ENCODE peak calls at places on chromosomes 1 and 21, in six cellular contexts. W is neuronal stem cell, C is H1, J is H9, S is mesenchymal stem cell, I is mesendoderm. E is an unnamed sample.

GRCh38 chr1:205739348-205740160 is 10.4 kb downstream of the NUCKS1 start:
- DNase-seq in C (no peak), S (peak; percentile 93), I (no peak), J (no peak), W (no peak), E (peak; percentile 94)

GRCh38 chr21:45209685-45210284 is 77.9 kb downstream of the POFUT2 start:
- DNase-seq in W (no peak), S (no peak), C (no peak), J (no peak), I (no peak), E (no peak)

GRCh38 chr1:69932760-69933159 is 272.6 kb downstream of the LRRC40 start:
- DNase-seq in W (no peak), I (peak; percentile 33), S (no peak), J (no peak), C (no peak), E (no peak)

GRCh38 chr1:176880954-176881595 is 283.4 kb downstream of the ASTN1 start:
- DNase-seq in S (peak; percentile 68), C (peak; percentile 64), J (peak; percentile 81), I (peak; percentile 88), W (peak; percentile 85), E (peak; percentile 62)

GRCh38 chr1:236063919-236064673 is 794 bp downstream of the NID1 start:
- DNase-seq in W (peak; percentile 46), C (no peak), J (peak; percentile 47), I (peak; percentile 56), S (peak; percentile 85), E (peak; percentile 63)

GRCh38 chr1:147292635-147293251 is 50.3 kb downstream of the CHD1L start:
- DNase-seq in J (no peak), W (no peak), S (peak; percentile 98), C (no peak), I (no peak), E (peak; percentile 99)

GRCh38 chr21:37082856-37083611 is 10.0 kb downstream of the TTC3 start:
- DNase-seq in C (no peak), W (no peak), I (no peak), S (no peak), J (no peak), E (no peak)

GRCh38 chr1:36849956-36850355 is 184.4 kb downstream of the GRIK3 start:
- DNase-seq in C (no peak), W (no peak), S (no peak), J (no peak), I (no peak), E (no peak)

GRCh38 chr1:226977288-226977972 is 37.3 kb downstream of the COQ8A start:
- DNase-seq in W (no peak), C (no peak), J (no peak), I (no peak), S (no peak), E (no peak)

GRCh38 chr1:154429841-154430611 is 24.9 kb downstream of the IL6R start:
- DNase-seq in S (no peak), J (no peak), C (no peak), I (no peak), W (no peak), E (no peak)

GRCh38 chr1:191690931-191691330 is 467.3 kb upstream of the RGS18 start:
- DNase-seq in J (no peak), I (no peak), S (no peak), W (no peak), C (no peak), E (no peak)

GRCh38 chr1:234605983-234606730 is 3.8 kb downstream of the IRF2BP2 start:
- DNase-seq in W (no peak), J (no peak), S (peak; percentile 58), I (no peak), C (no peak), E (peak; percentile 62)

GRCh38 chr1:184555665-184556641 is 169.1 kb downstream of the C1orf21 start:
- DNase-seq in C (no peak), W (no peak), J (no peak), I (no peak), S (no peak), E (no peak)

GRCh38 chr1:43994071-43994470 is 2.7 kb downstream of the CCDC24 start:
- DNase-seq in C (no peak), J (no peak), W (no peak), S (no peak), I (no peak), E (no peak)

GRCh38 chr1:194366705-194367104 is 1180.3 kb upstream of the B3GALT2 start:
- DNase-seq in W (no peak), S (no peak), J (no peak), C (no peak), I (no peak), E (peak; percentile 60)

GRCh38 chr1:68379085-68379478 is 70.7 kb downstream of the RPE65 start:
- DNase-seq in W (no peak), S (peak; percentile 28), J (no peak), I (no peak), C (no peak), E (no peak)

GRCh38 chr21:31870472-31870871 is 2.3 kb upstream of the HUNK start:
- DNase-seq in W (no peak), J (no peak), C (no peak), I (no peak), S (no peak), E (no peak)

GRCh38 chr1:247175458-247175857 is 3.6 kb upstream of the ZNF124 start:
- DNase-seq in J (no peak), I (no peak), S (no peak), W (no peak), C (no peak), E (no peak)

GRCh38 chr1:206575894-206576737 is 36.1 kb downstream of the EIF2D start:
- DNase-seq in S (no peak), J (no peak), C (no peak), W (no peak), I (no peak), E (no peak)

GRCh38 chr1:43983253-43983904 is 4.4 kb downstream of the B4GALT2 start:
- DNase-seq in I (no peak), S (no peak), C (no peak), W (no peak), J (no peak), E (no peak)

GRCh38 chr1:116122955-116123757 is 12.0 kb downstream of the MAB21L3 start:
- DNase-seq in I (no peak), J (no peak), S (peak; percentile 47), C (no peak), W (no peak), E (peak; percentile 77)

GRCh38 chr1:56953386-56953785 is 12.4 kb downstream of the C8B start:
- DNase-seq in W (no peak), J (no peak), S (no peak), C (no peak), I (no peak), E (no peak)

GRCh38 chr1:10280442-10281350 is 70.3 kb downstream of the KIF1B start:
- DNase-seq in C (no peak), J (no peak), I (no peak), S (peak; percentile 4), W (no peak), E (peak; percentile 68)
- H2BK15ac ChIP-seq in C (no peak overlapping the region), J (no peak overlapping the region), I (no peak overlapping the region), S (no peak overlapping the region), W (no peak overlapping the region), E (no peak overlapping the region)

GRCh38 chr1:109192433-109192832 is 21.3 kb upstream of the SARS1 start:
- DNase-seq in I (no peak), J (no peak), S (no peak), C (no peak), W (no peak), E (no peak)
- H2BK15ac ChIP-seq in I (no peak overlapping the region), J (no peak overlapping the region), S (no peak overlapping the region), C (no peak overlapping the region), W (no peak overlapping the region), E (peak overlapping the region; percentile 38)

DNA sequence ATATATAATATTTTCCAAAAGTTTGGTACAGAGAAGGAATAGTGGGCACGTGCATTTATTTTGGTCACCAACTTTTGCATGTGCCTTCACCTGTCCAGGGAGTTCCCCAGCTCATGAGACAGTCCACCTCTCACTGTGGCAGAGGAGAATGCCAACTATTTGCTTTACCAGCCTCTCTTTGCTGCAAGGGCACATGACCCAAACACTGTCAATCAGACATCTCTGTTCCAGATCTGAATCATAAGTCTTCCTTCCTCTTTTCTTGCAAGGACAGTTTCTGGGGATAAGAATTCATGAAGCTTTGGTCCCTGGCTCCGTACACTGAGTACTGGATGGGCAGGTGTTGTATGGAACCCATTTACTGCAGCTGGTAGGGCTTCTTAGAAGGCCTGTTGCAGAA is 38.6 kb downstream of the C1orf87 start:
- DNase-seq in C (no peak), I (no peak), J (no peak), W (no peak), S (no peak), E (no peak)
- H2BK15ac ChIP-seq in C (no peak overlapping the region), I (peak overlapping the region; percentile 6), J (no peak overlapping the region), W (no peak overlapping the region), S (no peak overlapping the region), E (no peak overlapping the region)

DNA sequence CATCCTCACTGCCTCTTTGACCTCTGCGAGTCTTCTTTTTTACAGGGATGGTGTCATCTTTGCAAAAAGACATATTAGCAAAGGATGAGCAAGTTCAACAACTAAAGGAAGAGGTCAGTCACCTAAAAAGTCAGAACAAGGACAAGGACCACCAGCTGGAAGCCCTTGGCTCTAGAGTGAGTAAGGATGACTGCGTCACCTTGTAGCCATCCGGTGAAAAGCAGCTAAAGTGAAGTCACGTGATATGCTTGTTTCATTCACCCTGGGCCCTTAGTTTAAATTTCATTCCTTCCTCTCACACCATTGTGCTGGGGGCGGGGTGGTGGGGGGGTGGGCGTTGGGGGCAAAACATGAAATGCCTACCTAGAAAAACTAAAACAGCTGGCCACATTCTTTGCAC is 66.0 kb downstream of the FHAD1 start:
- DNase-seq in I (no peak), S (no peak), W (no peak), C (no peak), J (no peak), E (peak; percentile 37)
- H2BK15ac ChIP-seq in I (no peak overlapping the region), S (no peak overlapping the region), W (no peak overlapping the region), C (no peak overlapping the region), J (no peak overlapping the region), E (no peak overlapping the region)

DNA sequence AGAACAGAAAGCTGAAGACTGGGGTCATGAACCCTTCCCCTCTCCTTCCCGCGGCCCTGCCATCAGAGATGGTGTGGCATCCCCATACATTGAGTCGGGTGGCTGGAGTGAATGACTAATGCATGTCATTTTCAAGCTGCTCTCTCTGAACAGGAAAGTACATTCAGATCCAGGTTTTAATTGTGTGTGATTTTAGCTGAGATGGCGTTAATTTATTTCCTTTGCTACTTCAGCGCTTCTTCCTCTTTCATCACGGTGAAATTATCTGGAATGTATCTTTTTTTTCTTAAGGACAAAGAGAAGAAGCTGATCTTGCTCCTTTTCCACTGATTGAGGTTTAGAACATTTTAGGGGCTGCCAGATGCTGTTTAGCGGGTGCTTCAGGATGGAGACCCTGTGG is 8.6 kb upstream of the LRRN2 start:
- DNase-seq in W (no peak), S (no peak), J (no peak), C (no peak), I (no peak), E (no peak)
- H2BK15ac ChIP-seq in W (no peak overlapping the region), S (peak overlapping the region; percentile 12), J (no peak overlapping the region), C (no peak overlapping the region), I (no peak overlapping the region), E (no peak overlapping the region)

GRCh38 chr1:225559902-225560301 is 93.0 kb downstream of the ENAH start:
- DNase-seq in C (no peak), S (no peak), I (no peak), W (no peak), J (no peak), E (no peak)
- H2BK15ac ChIP-seq in C (no peak overlapping the region), S (no peak overlapping the region), I (no peak overlapping the region), W (no peak overlapping the region), J (no peak overlapping the region), E (no peak overlapping the region)